ENCODE peak calls at places on chromosomes 3 and 15, in four cellular contexts. T is hepatocyte, J is PC-9, M is astrocyte. Y is an unnamed sample.

GRCh38 chr3:159892171-159892791 is 96.4 kb upstream of the IL12A start:
- DNase-seq in T (no peak), J (no peak), M (peak), Y (no peak)

GRCh38 chr3:182384182-182384581 is 409.1 kb upstream of the ATP11B start:
- DNase-seq in T (no peak), J (no peak), M (peak), Y (peak)

GRCh38 chr3:74347563-74348268 is 266.7 kb downstream of the CNTN3 start:
- DNase-seq in T (peak), J (no peak), M (no peak), Y (no peak)

GRCh38 chr3:15064299-15064834 is 748 bp downstream of the MRPS25 start:
- DNase-seq in T (peak), J (peak), M (no peak), Y (peak)

GRCh38 chr3:169509359-169509758 is 154.2 kb downstream of the MECOM start:
- DNase-seq in T (no peak), J (no peak), M (no peak), Y (no peak)

GRCh38 chr3:108486910-108487309 is 23.5 kb downstream of the MYH15 start:
- DNase-seq in T (peak), J (no peak), M (peak), Y (peak)

GRCh38 chr15:70430029-70430428 is 332.3 kb upstream of the TLE3 start:
- DNase-seq in T (peak), J (no peak), M (peak), Y (peak)

GRCh38 chr15:48637639-48638038 is 7.9 kb downstream of the FBN1 start:
- DNase-seq in T (no peak), J (no peak), M (no peak), Y (no peak)

GRCh38 chr3:195162033-195162669 is 108.8 kb downstream of the XXYLT1 start:
- DNase-seq in T (no peak), J (no peak), M (no peak), Y (no peak)

GRCh38 chr15:79290642-79291275 is 8.2 kb downstream of the ANKRD34C start:
- DNase-seq in T (no peak), J (no peak), M (no peak), Y (no peak)

GRCh38 chr3:190605385-190605784 is 91.5 kb downstream of the IL1RAP start:
- DNase-seq in T (no peak), J (no peak), M (no peak), Y (no peak)

GRCh38 chr15:81323559-81323943 is 390 bp downstream of the STARD5 start:
- DNase-seq in T (no peak), J (no peak), M (no peak), Y (no peak)

GRCh38 chr3:168212664-168213255 is 117.0 kb upstream of the GOLIM4 start:
- DNase-seq in T (no peak), J (no peak), M (no peak), Y (no peak)

GRCh38 chr15:27743078-27743477 is 356.0 kb downstream of the OCA2 start:
- DNase-seq in T (no peak), J (no peak), M (no peak), Y (no peak)

GRCh38 chr15:47754312-47754711 is 37.0 kb downstream of the SEMA6D start:
- DNase-seq in T (no peak), J (no peak), M (no peak), Y (peak)

GRCh38 chr3:134666466-134666865 is 15.6 kb upstream of the KY start:
- DNase-seq in T (no peak), J (no peak), M (no peak), Y (no peak)

GRCh38 chr3:134299185-134299887 is 48.7 kb upstream of the RYK start:
- DNase-seq in T (peak), J (no peak), M (no peak), Y (peak)

GRCh38 chr3:24202071-24202470 is 257.0 kb downstream of the NR1D2 start:
- DNase-seq in T (no peak), J (no peak), M (no peak), Y (no peak)

GRCh38 chr3:41301548-41301947 is 102.2 kb downstream of the CTNNB1 start:
- DNase-seq in T (no peak), J (no peak), M (no peak), Y (no peak)

GRCh38 chr15:74954515-74954914 is 2.1 kb downstream of the RPP25 start:
- DNase-seq in T (peak), J (no peak), M (peak), Y (peak)

GRCh38 chr3:159818399-159818798 is 170.2 kb upstream of the IL12A start:
- DNase-seq in T (no peak), J (no peak), M (no peak), Y (no peak)

DNA sequence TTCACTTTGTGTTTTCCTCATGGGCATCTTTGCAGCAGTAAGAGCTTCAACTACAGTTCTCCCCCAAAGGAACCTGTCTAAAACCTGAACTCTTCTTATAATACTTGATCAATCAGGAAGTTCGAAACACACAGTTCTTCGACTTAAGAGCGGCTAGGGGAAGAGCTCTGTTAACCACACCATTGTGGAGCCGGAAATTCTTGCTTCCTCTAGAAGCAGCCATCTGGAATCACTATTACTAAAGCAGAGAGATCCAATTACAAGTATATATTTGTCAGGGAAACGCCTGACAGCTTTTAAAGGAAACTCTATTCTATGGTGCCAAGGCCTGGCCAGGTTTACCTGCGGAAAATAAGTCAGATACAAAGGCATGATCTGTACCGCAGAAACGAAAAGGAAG is 337.4 kb upstream of the CBLB start:
- DNase-seq in T (no peak), J (no peak), M (peak), Y (peak)
- H2AFZ ChIP-seq in T (no peak), J (peak), M (peak), Y (peak)

DNA sequence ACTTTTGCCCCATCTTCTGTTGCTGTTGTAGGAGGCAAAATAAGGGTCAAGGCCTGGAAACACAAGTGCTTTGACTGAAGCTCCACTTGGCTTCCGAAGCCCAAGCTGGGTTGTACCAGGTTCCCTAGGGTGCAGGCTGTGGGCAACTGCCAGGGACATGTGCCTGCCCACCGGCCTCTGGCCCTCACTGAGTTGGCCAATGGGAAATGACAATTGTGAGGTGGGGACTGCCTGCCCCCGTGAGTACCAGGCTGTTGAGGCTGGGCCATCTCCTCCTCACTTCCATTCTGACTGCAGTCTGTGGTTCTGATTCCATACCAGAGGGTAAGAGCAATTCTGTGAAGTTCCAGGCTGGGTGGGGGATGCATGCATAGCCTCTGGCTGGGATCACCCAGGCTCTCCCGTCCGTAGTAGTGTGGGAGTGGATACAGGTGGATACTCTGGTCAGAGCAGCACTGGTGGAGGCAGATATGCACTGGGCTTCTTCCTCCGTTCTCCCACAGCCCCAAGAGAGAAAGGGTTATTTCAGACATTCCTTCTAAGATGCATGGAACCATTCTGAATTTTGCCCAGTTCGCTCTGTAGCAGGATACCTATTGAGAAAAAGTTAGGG is at the start of gene ADIPOQ:
- DNase-seq in T (no peak), J (no peak), M (no peak), Y (no peak)
- H2AFZ ChIP-seq in T (no peak), J (no peak), M (no peak), Y (no peak)

GRCh38 chr3:149506965-149507364 is 32.5 kb downstream of the TM4SF4 start:
- DNase-seq in T (no peak), J (no peak), M (no peak), Y (no peak)
- H2AFZ ChIP-seq in T (no peak), J (no peak), M (no peak), Y (peak)

GRCh38 chr3:72082121-72082715 is 297.3 kb upstream of the PROK2 start:
- DNase-seq in T (no peak), J (no peak), M (peak), Y (no peak)
- H2AFZ ChIP-seq in T (no peak), J (no peak), M (no peak), Y (no peak)

GRCh38 chr15:35289029-35289617 is 204.0 kb upstream of the NANOGP8 start:
- DNase-seq in T (peak), J (no peak), M (peak), Y (peak)

GRCh38 chr15:35286721-35287120 is 201.6 kb upstream of the NANOGP8 start:
- DNase-seq in T (no peak), J (no peak), M (no peak), Y (no peak)

GRCh38 chr15:35293353-35294130 is 208.4 kb upstream of the NANOGP8 start:
- DNase-seq in T (peak), J (peak), M (peak), Y (peak)

GRCh38 chr15:35288580-35288979 is 203.5 kb upstream of the NANOGP8 start:
- DNase-seq in T (no peak), J (no peak), M (no peak), Y (no peak)

GRCh38 chr15:35290301-35290721 is 205.2 kb upstream of the NANOGP8 start:
- DNase-seq in T (no peak), J (no peak), M (no peak), Y (no peak)
- H2AFZ ChIP-seq in T (no peak), J (no peak), M (no peak), Y (no peak)

DNA sequence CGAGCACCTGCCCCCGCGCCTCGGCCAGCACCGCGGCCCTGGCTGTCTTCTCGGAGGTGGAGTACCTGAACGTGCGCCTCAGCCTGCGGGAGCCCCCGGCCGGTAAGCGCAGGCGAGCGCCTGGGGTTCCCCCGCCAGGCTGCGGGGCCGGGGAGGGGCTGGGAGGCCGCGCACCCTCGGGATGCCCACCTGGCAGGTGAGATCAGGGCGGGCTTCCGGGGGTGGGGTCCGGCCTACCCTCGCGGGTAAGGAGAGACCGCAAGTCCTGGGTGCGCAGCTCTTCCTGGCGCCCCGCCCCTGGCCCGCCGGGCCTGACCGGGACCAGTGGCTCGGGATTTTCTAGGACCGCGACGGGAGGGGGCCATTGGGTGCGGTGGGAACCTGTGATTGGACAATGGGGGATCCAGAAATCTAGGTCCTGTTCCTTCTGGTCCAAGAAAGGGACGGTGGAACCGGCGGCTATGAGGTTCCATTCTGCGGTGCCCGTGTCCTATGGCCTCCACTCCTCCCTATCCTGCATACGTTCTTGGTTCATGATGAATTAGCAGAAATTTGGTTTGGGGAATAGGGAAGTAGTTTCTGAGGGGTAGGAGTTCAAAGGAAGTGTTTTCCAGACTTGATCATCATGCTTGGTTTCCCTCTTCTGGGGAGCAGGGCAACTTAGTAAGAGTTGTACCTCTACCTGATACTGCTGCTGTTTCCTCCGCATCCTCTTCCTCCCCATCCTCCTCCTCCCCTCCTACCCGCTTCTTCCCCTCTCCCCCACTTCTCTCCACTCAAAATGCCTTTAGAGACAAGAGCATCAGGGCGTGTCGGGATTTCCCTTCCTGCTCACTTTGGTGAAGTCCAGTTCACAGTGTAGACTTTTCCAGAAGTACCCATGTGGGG is 808 bp downstream of the ARRDC4 start:
- DNase-seq in T (peak), J (peak), M (no peak), Y (no peak)
- H2AFZ ChIP-seq in T (peak), J (peak), M (peak), Y (peak)

DNA sequence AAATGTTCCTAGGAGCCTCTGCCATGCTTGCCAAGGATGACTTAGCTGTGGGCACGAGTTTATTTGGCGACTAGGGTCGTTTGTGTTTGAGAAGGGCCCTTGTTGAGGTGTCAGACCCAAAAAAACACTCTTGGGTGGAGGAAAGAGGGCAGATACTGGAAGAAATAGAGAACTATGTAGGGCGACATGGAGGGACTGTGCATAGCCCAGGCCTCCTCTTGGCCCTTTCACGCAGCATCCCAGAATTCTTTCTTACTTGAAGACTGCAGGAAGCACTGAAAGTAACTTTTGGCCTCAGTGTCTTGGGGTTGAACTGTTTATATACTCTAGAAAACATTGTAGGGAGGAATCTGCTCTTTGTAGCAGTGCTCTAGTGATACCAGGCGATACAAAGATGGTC is 917 bp downstream of the RTF1 start:
- DNase-seq in T (peak), J (no peak), M (no peak), Y (peak)
- H2AFZ ChIP-seq in T (peak), J (peak), M (peak), Y (peak)

DNA sequence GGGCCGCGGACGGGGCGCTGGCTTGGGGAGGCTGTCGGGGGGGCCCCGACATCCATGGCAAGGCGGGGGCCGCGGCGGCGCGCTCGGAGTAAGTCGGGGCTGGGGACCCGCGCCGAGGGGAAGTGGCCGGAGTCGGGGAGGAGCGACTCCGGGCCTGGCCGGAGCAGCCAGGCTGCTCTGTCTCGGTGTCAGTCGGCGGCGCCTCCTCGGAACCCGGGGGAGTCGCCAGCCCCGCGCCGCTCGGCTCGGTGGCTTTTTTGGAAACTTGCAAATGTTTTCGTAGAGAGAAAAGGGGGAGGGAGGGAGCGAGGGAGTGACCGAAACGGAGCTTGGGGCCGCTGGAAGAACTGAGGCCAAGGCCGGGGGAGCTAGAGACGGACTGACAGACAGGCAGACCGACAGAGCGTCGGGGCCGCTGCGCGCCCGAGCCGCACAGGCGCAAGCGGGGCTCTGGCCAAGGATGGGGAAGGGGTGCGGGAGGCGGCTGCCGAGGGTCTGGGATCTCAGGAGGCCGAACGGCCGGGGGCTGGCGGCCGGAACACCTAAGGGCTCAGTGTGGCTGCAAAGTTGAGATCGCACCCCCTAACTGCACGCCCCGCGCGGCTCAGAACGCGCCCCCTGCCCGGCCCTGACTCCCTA is 5.0 kb downstream of the PTH1R start:
- DNase-seq in T (peak), J (no peak), M (no peak), Y (peak)
- H2AFZ ChIP-seq in T (peak), J (no peak), M (peak), Y (peak)

GRCh38 chr15:83320404-83320803 is 35.9 kb upstream of the BNC1 start:
- DNase-seq in T (no peak), J (no peak), M (peak), Y (peak)

GRCh38 chr15:83322061-83322460 is 37.6 kb upstream of the BNC1 start:
- DNase-seq in T (no peak), J (no peak), M (no peak), Y (peak)

GRCh38 chr15:83324799-83325198 is 40.3 kb upstream of the BNC1 start:
- DNase-seq in T (no peak), J (no peak), M (no peak), Y (no peak)

GRCh38 chr15:83320831-83321230 is 36.4 kb upstream of the BNC1 start:
- DNase-seq in T (no peak), J (no peak), M (no peak), Y (peak)

DNA sequence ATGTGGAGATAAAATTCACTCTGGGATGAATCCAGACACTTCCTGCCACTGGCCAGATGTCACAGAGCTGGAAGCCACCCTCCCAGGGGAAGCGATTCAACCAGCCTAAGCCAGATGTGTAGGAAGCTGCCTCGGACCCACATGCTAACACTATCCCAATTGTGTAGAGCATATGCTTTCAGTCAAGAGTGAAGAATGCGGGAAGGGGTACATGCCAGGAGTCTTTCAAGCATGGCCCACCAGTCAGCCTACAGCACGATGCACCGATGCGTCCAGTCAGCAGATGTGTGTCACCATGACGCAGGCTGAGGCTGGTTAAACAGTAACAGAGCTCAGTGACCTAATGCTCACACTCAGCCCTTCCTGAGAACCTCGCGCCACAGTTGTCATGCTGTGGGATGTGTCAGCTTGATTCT is 38.8 kb upstream of the BNC1 start:
- DNase-seq in T (peak), J (no peak), M (peak), Y (peak)
- H2AFZ ChIP-seq in T (no peak), J (no peak), M (peak), Y (no peak)